ENCODE peak calls at places on chromosomes 6 and 20, in six cellular contexts. I is PC-9, T is kidney, H is glutamatergic neuron, X is GM12865, Q is fibroblast of the aortic adventitia. O is an unnamed sample.

GRCh38 chr20:64133951-64134407 is 26.6 kb upstream of the NPBWR2 start:
- DNase-seq in I (no peak), T (peak; percentile 29), Q (no peak), X (peak; percentile 30), H (peak; percentile 28), O (no peak)

GRCh38 chr6:27668442-27669275 is 195.8 kb upstream of the ZNF184 start:
- DNase-seq in I (peak; percentile 75), Q (peak; percentile 61), T (no peak), X (peak; percentile 89), H (peak; percentile 58), O (peak; percentile 62)

GRCh38 chr6:53718597-53719460 is 53.3 kb upstream of the KLHL31 start:
- DNase-seq in I (peak; percentile 70), X (peak; percentile 79), T (no peak), Q (peak; percentile 72), H (no peak), O (peak; percentile 70)

GRCh38 chr6:89941031-89941775 is 46.9 kb downstream of the GJA10 start:
- DNase-seq in Q (peak; percentile 50), T (no peak), H (peak; percentile 35), I (no peak), X (no peak), O (peak; percentile 34)

GRCh38 chr6:29850011-29850553 is 22.5 kb downstream of the HLA-G start:
- DNase-seq in H (no peak), T (no peak), Q (peak; percentile 6), X (no peak), I (no peak), O (no peak)

GRCh38 chr6:38933426-38933825 is 115.2 kb upstream of the GLP1R start:
- DNase-seq in X (peak; percentile 1), H (no peak), I (no peak), Q (peak; percentile 8), T (no peak), O (peak; percentile 2)

GRCh38 chr20:17786221-17786718 is 86.5 kb downstream of the BANF2 start:
- DNase-seq in T (no peak), I (no peak), Q (peak; percentile 67), X (no peak), H (no peak), O (peak; percentile 73)

GRCh38 chr6:145349950-145350510 is 385.3 kb downstream of the EPM2A start:
- DNase-seq in X (peak; percentile 87), H (no peak), Q (no peak), T (no peak), I (no peak), O (no peak)

GRCh38 chr6:142075516-142076101 is 57.1 kb upstream of the GJE1 start:
- DNase-seq in Q (no peak), X (peak; percentile 5), T (no peak), H (no peak), I (no peak), O (no peak)

GRCh38 chr20:18224968-18225568 is 63.3 kb upstream of the ZNF133 start:
- DNase-seq in T (peak; percentile 77), H (no peak), X (no peak), I (peak; percentile 68), Q (peak; percentile 75), O (peak; percentile 48)

GRCh38 chr6:104421650-104422049 is 438.1 kb downstream of the HACE1 start:
- DNase-seq in T (no peak), H (no peak), Q (no peak), I (no peak), X (no peak), O (no peak)

GRCh38 chr20:14495066-14495465 is 157.7 kb upstream of the FLRT3 start:
- DNase-seq in H (no peak), T (no peak), Q (no peak), I (no peak), X (no peak), O (no peak)

GRCh38 chr20:11993886-11994466 is 76.3 kb downstream of the BTBD3 start:
- DNase-seq in Q (peak; percentile 20), I (no peak), H (no peak), X (no peak), T (no peak), O (peak; percentile 30)

GRCh38 chr6:112382778-112383177 is 35.6 kb downstream of the RFPL4B start:
- DNase-seq in H (no peak), T (no peak), I (no peak), X (no peak), Q (no peak), O (no peak)

GRCh38 chr6:137297887-137298286 is 78.7 kb upstream of the IFNGR1 start:
- DNase-seq in I (no peak), Q (no peak), T (no peak), H (peak; percentile 36), X (no peak), O (no peak)

GRCh38 chr6:56484669-56485068 is 158.0 kb downstream of the DST start:
- DNase-seq in X (no peak), I (no peak), T (no peak), Q (peak; percentile 54), H (no peak), O (peak; percentile 35)

GRCh38 chr6:161439093-161439492 is 165.2 kb upstream of the AGPAT4 start:
- DNase-seq in Q (peak; percentile 79), I (no peak), H (no peak), T (peak; percentile 85), X (no peak), O (peak; percentile 93)

GRCh38 chr6:93790976-93791375 is 371.6 kb upstream of the EPHA7 start:
- DNase-seq in H (no peak), Q (peak; percentile 28), X (no peak), T (no peak), I (no peak), O (no peak)

GRCh38 chr20:50360921-50361320 is 149.3 kb upstream of the PTPN1 start:
- DNase-seq in T (peak; percentile 28), Q (no peak), I (no peak), X (no peak), H (no peak), O (no peak)

GRCh38 chr6:27617700-27618689 is 145.1 kb upstream of the ZNF184 start:
- DNase-seq in X (peak; percentile 66), I (peak; percentile 60), Q (peak; percentile 45), H (no peak), T (no peak), O (peak; percentile 24)

DNA sequence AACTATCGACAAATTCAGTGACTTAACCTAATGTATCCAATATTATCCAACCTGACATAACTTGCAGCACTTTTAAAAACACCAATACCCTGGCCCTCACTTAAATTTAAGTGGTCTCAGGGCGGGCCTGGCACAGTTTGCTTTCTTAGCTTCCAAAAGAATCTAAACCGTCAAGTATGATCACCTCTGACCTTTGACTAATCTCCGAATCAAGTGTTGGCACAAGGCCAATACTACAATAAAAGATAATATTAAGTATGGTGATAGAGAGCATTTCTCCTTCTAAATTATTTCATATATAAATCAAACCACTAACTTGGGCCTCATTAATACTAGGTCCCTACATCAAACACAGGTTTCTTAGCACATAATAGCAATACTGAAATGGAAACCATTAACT is 153.0 kb downstream of the PTPRK start:
- DNase-seq in X (no peak), Q (no peak), I (no peak), T (no peak), H (no peak), O (no peak)
- TF ChIP-seq CTCF in X (no peak), Q (no peak), I (no peak), T (no peak), H (no peak), O (no peak)

GRCh38 chr20:39213476-39214145 is 251.5 kb downstream of the DHX35 start:
- DNase-seq in H (no peak), Q (no peak), I (no peak), T (no peak), X (no peak), O (no peak)

GRCh38 chr20:39216195-39216594 is 254.1 kb downstream of the DHX35 start:
- DNase-seq in H (no peak), I (no peak), Q (no peak), T (no peak), X (no peak), O (no peak)

GRCh38 chr20:39210331-39211074 is 248.4 kb downstream of the DHX35 start:
- DNase-seq in H (no peak), Q (no peak), I (no peak), T (no peak), X (no peak), O (no peak)

GRCh38 chr20:39214778-39215177 is 252.6 kb downstream of the DHX35 start:
- DNase-seq in Q (no peak), X (no peak), I (no peak), T (no peak), H (peak; percentile 59), O (no peak)
- TF ChIP-seq CTCF in Q (no peak), X (no peak), I (no peak), T (no peak), H (no peak), O (no peak)

DNA sequence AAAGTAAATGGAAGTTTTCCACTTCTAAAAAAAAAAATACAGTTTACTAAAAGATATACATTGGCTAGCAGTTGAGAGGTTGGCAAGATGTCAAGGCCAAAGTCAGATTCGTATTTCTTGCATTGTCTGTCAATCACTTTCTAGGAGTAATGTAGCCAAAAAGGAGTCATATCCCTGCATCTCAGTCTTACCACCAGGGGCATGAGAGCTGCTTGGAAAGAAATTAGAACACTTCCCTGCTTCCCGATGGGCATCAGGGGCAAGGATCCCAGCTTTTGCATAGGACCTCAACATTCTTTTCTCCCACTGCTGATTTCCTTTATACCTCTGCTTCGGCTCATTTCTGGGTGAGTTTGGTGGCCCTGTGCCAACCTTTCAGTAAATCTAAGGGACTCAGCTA is 581.0 kb upstream of the MAP3K7 start:
- DNase-seq in T (no peak), H (no peak), I (no peak), X (no peak), Q (no peak), O (no peak)
- TF ChIP-seq CTCF in T (no peak), H (peak; percentile 18), I (no peak), X (no peak), Q (no peak), O (no peak)

GRCh38 chr6:37704923-37705238 is 7.2 kb upstream of the MDGA1 start:
- DNase-seq in Q (no peak), X (no peak), H (no peak), T (no peak), I (no peak), O (no peak)

GRCh38 chr6:37702314-37702713 is 4.6 kb upstream of the MDGA1 start:
- DNase-seq in X (no peak), Q (no peak), H (no peak), I (no peak), T (no peak), O (no peak)

GRCh38 chr6:37704066-37704465 is 6.4 kb upstream of the MDGA1 start:
- DNase-seq in T (no peak), H (no peak), I (no peak), Q (no peak), X (no peak), O (no peak)

GRCh38 chr6:37706749-37707148 is 9.1 kb upstream of the MDGA1 start:
- DNase-seq in H (no peak), Q (no peak), T (no peak), I (no peak), X (no peak), O (no peak)

DNA sequence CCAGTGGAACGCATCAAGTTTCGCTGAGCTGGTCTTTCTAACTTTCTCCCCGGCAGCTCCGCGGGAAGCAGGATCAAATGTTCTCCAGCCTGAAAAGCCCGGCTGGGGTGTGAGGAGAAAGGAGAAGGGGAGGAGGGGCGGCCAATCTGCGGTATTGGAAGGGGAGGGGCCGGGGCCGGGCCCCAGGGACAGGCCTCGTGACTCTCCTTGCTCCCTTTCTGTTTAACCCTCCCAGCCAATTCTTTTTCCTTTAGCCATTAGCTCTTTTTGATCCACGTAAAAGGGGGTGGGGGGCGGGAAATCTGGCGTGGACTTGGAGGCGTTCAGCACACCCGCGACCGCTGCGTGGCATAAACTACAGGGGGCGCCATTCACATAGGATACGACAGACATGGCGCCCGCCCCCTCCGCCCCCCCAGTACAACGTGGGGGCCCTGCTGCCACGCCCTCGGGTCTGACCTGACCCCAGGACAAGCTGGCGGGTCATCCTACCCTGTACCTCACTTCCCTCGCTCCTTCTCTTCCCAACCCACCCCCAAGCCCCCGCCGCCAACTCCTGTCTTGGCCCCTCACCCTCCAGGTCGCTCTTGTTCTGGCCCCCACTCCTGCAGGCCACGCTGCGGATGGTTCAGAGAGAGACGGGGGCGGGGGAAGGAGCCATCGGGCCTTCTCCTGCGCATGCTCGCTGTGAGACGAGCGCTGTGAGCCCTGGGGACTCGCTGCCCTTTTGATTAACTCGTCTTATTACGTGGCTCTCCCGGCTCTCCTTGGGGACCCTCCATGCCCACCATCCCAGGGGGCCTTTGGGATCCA is 7.8 kb upstream of the MDGA1 start:
- DNase-seq in I (no peak), T (peak; percentile 88), Q (peak; percentile 83), X (peak; percentile 82), H (peak; percentile 89), O (peak; percentile 77)
- TF ChIP-seq CTCF in I (no peak), T (peak; percentile 54), Q (peak; percentile 68), X (peak; percentile 67), H (peak; percentile 82), O (peak; percentile 60)

O was measured in AG10803.